ENCODE peak calls at places on chromosomes 12 and 14, in seven cellular contexts. Z is left ventricle myocardium inferior, N is cardiac fibroblast, D is mammary epithelial cell, L is OCI-LY7, V is tibial artery, W is lower leg skin. P is an unnamed sample.

GRCh38 chr12:55720071-55720564 is at the start of gene RDH5:
- DNase-seq in Z (peak), N (peak), D (peak), L (no peak), V (peak), W (no peak), P (peak)

GRCh38 chr14:69423279-69423678 is 24.8 kb downstream of the SLC39A9 start:
- DNase-seq in Z (no peak), N (peak), D (no peak), L (no peak), V (no peak), W (no peak), P (no peak)

GRCh38 chr14:51957950-51958349 is 31.4 kb upstream of the RTRAF start:
- DNase-seq in Z (no peak), N (peak), D (no peak), L (no peak), V (no peak), W (no peak), P (peak)

GRCh38 chr14:49946320-49947141 is 53.6 kb downstream of the ARF6 start:
- DNase-seq in Z (no peak), N (peak), D (peak), L (peak), V (no peak), W (no peak), P (peak)

GRCh38 chr12:8609061-8609570 is 3.5 kb downstream of the AICDA start:
- DNase-seq in Z (no peak), N (peak), D (peak), L (peak), V (no peak), W (no peak), P (no peak)

GRCh38 chr12:123056709-123057108 is 76.2 kb downstream of the ARL6IP4 start:
- DNase-seq in Z (no peak), N (no peak), D (no peak), L (no peak), V (no peak), W (no peak), P (no peak)

GRCh38 chr12:106030210-106031175 is 108.3 kb downstream of the NUAK1 start:
- DNase-seq in Z (no peak), N (peak), D (no peak), L (no peak), V (no peak), W (no peak), P (peak)

GRCh38 chr12:42961395-42961794 is 371.8 kb upstream of the PRICKLE1 start:
- DNase-seq in Z (no peak), N (peak), D (peak), L (no peak), V (no peak), W (no peak), P (peak)

DNA sequence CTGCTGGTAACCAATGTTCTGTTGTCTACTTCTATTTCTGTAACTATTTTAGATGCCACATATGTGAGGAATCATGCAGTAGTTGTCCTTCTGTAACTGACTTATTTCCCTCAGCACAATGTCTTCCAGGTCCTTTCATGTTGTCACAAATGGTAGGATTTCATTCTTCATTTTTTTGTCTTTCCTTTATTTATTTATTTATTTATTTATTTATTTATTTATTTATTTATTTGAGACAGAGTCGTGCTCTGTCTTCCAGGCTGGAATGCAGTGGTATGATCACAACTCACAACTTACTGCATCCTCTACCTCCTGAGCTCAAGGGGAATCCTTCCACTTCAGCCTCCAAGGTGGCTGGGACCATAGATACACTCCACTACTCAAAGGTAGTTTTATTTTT is 288.2 kb downstream of the PPFIA2 start:
- DNase-seq in Z (no peak), N (no peak), D (no peak), L (no peak), V (no peak), W (no peak), P (no peak)
- H3K4me3 ChIP-seq in Z (no peak), N (no peak), D (no peak), L (no peak), V (no peak), W (no peak), P (no peak)

DNA sequence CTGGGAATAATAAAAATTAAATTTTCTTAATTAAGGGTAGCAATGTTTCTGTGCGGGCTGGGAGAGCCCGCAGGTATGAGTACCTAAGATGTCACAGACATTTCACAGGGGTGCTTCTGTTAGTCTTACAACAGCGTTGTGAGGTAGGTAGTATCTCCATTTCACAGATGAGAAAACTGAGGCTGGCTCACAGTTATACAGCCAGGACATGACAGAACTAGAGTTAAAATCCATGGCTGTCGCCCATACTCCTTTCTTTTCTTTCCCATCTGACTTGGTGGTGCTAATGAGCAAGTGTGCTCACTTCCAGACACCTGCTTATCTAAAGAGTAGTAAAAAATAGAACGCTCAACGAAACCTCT is 2.1 kb downstream of the BMAL2 start:
- DNase-seq in Z (no peak), N (no peak), D (no peak), L (no peak), V (no peak), W (no peak), P (no peak)
- H3K4me3 ChIP-seq in Z (no peak), N (no peak), D (peak), L (no peak), V (no peak), W (no peak), P (no peak)

DNA sequence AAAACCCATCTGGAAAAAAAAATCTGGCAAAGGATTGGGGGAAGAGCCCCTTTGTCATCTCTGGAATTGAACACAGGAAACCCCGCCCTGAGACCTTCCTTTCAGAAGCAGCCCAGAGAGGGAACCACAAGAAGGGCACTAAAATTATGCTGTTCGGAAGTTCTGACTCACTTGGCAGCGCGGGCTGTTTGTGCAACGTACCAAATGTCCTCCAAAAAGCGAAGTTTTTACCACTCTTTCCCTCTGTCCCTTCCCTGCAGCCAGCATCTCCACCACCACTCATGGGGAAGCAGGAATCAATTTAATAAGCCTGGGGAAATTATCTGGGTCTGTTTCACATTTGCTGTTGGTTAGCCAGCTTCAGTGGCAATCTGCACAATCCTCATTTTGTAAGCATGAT is 3.2 kb upstream of the SYNE3 start:
- DNase-seq in Z (peak), N (peak), D (peak), L (peak), V (peak), W (peak), P (no peak)
- H3K4me3 ChIP-seq in Z (no peak), N (no peak), D (no peak), L (peak), V (no peak), W (no peak), P (no peak)

GRCh38 chr14:76376409-76376877 is 506 bp downstream of the ESRRB start:
- DNase-seq in Z (no peak), N (no peak), D (no peak), L (no peak), V (no peak), W (no peak), P (no peak)

GRCh38 chr14:76375484-76375883 is 453 bp upstream of the ESRRB start:
- DNase-seq in Z (no peak), N (no peak), D (peak), L (no peak), V (no peak), W (no peak), P (no peak)

GRCh38 chr14:76376001-76376404 is at the start of gene ESRRB:
- DNase-seq in Z (no peak), N (no peak), D (peak), L (no peak), V (no peak), W (no peak), P (no peak)

GRCh38 chr14:76376878-76377523 is 1.1 kb downstream of the ESRRB start:
- DNase-seq in Z (no peak), N (no peak), D (no peak), L (no peak), V (no peak), W (no peak), P (no peak)

GRCh38 chr14:76377675-76378074 is 1.7 kb downstream of the ESRRB start:
- DNase-seq in Z (no peak), N (no peak), D (no peak), L (no peak), V (no peak), W (no peak), P (no peak)
- H3K4me3 ChIP-seq in Z (peak), N (no peak), D (peak), L (no peak), V (no peak), W (no peak), P (no peak)

GRCh38 chr12:53618340-53618739 is 7.8 kb downstream of the ATF7 start:
- DNase-seq in Z (no peak), N (no peak), D (no peak), L (peak), V (no peak), W (no peak), P (no peak)
- H3K4me3 ChIP-seq in Z (peak), N (peak), D (peak), L (peak), V (peak), W (no peak), P (no peak)

GRCh38 chr14:91506226-91506625 is 3.9 kb downstream of the PPP4R3A start:
- DNase-seq in Z (no peak), N (no peak), D (no peak), L (no peak), V (no peak), W (no peak), P (no peak)
- H3K4me3 ChIP-seq in Z (peak), N (no peak), D (no peak), L (no peak), V (no peak), W (no peak), P (no peak)

GRCh38 chr12:6871052-6871957 is 1.8 kb downstream of the SPSB2 start:
- DNase-seq in Z (no peak), N (peak), D (peak), L (peak), V (no peak), W (no peak), P (no peak)
- H3K4me3 ChIP-seq in Z (peak), N (peak), D (peak), L (peak), V (peak), W (no peak), P (peak)

P was measured in skeletal muscle cell.